ENCODE peak calls at places on chromosome 20, in five cellular contexts. S, N, O, J and Z are unnamed samples. For H3K4me1 and H3K27me3, the result is how much of the 10 kb centered on the place peaks cover.

GRCh38 chr20:47668313-47669156 is 116.7 kb downstream of the SULF2 start:
- DNase-seq in J (no peak), S (no peak), O (no peak), N (no peak), Z (no peak)

GRCh38 chr20:13333793-13334192 is 112.7 kb downstream of the ISM1 start:
- DNase-seq in S (no peak), J (no peak), O (no peak), N (no peak), Z (no peak)

GRCh38 chr20:32494498-32495216 is 90.5 kb downstream of the NOL4L start:
- DNase-seq in J (no peak), N (peak), O (peak), S (no peak), Z (no peak)

GRCh38 chr20:24961384-24962181 is 12.5 kb downstream of the CST7 start:
- DNase-seq in S (no peak), J (no peak), N (no peak), O (no peak), Z (no peak)

GRCh38 chr20:33933469-33933909 is 60.2 kb upstream of the RALY start:
- DNase-seq in S (peak), O (peak), J (peak), N (peak), Z (peak)

GRCh38 chr20:14067631-14068030 is 72.3 kb downstream of the MACROD2 start:
- DNase-seq in O (no peak), J (no peak), N (no peak), S (no peak), Z (no peak)

GRCh38 chr20:31985152-31985551 is 17.2 kb downstream of the XKR7 start:
- DNase-seq in J (no peak), N (no peak), O (no peak), S (no peak), Z (no peak)

GRCh38 chr20:29301624-29302259 is 1955.7 kb upstream of the DEFB115 start:
- DNase-seq in O (no peak), J (no peak), S (no peak), N (peak), Z (no peak)

GRCh38 chr20:50523552-50524167 is 13.5 kb downstream of the PTPN1 start:
- DNase-seq in O (no peak), J (no peak), N (no peak), S (no peak), Z (no peak)

GRCh38 chr20:50527068-50527605 is 17.0 kb downstream of the PTPN1 start:
- DNase-seq in N (no peak), S (no peak), O (peak), J (no peak), Z (no peak)

GRCh38 chr20:50528804-50529351 is 18.7 kb downstream of the PTPN1 start:
- DNase-seq in S (no peak), J (no peak), O (peak), N (no peak), Z (no peak)

GRCh38 chr20:50528129-50528528 is 17.9 kb downstream of the PTPN1 start:
- DNase-seq in O (no peak), S (no peak), J (no peak), N (no peak), Z (no peak)

GRCh38 chr20:50526403-50526989 is 16.3 kb downstream of the PTPN1 start:
- DNase-seq in N (no peak), O (no peak), S (no peak), J (no peak), Z (no peak)
- H3K4me1 ChIP-seq in N (half or more), O (under half), S (half or more), J (under half), Z (half or more)

DNA sequence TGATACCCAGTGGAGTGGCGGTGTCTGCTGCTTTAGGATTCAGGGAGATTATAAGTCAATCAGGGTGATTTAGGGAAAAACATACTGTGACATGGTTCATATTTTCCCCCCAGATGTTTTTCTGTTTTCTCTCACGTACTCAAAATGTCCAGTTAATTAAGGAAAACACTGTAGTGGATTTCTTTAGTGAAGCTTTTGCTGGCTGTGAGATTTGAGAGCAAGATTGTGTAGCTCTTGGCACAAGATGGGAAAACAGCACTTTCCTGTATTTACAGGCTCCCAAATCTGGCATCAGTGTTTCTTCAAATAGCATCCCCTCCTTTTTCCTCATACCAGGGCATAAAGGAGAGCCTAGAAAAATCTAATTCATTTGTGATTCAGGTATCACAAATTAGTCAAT is 69.3 kb downstream of the CTNNBL1 start:
- DNase-seq in S (no peak), J (no peak), O (no peak), N (no peak), Z (no peak)
- H3K27ac ChIP-seq in S (no peak), J (no peak), O (no peak), N (no peak), Z (no peak)

DNA sequence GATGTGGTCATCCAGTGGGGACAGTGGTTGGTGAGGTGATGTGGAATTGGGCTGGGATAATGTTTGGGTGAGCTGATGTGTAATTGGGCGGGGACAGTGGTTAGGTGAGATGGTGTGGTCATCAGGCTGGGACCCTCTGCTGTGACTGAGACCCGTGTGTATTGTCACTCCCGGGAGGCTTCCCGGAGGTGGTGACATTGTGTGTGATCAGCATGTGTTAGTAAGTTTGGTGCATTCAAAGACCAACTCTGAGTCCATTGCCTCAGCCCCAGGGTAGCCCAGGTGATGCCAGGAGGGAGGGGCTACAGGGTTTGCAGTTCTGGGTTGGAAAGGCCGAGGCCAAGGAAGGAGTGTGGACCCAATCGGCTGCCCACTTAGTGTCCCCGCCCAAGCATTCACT is 375.5 kb downstream of the TAF4 start:
- DNase-seq in J (no peak), N (no peak), O (no peak), S (no peak), Z (no peak)
- H3K27me3 ChIP-seq in J (under half), N (under half), O (under half), S (under half), Z (under half)

GRCh38 chr20:4979841-4980410 is 21.4 kb downstream of the SLC23A2 start:
- DNase-seq in S (no peak), J (no peak), O (no peak), N (no peak), Z (no peak)
- H3K4me1 ChIP-seq in S (under half), J (under half), O (under half), N (under half), Z (under half)

DNA sequence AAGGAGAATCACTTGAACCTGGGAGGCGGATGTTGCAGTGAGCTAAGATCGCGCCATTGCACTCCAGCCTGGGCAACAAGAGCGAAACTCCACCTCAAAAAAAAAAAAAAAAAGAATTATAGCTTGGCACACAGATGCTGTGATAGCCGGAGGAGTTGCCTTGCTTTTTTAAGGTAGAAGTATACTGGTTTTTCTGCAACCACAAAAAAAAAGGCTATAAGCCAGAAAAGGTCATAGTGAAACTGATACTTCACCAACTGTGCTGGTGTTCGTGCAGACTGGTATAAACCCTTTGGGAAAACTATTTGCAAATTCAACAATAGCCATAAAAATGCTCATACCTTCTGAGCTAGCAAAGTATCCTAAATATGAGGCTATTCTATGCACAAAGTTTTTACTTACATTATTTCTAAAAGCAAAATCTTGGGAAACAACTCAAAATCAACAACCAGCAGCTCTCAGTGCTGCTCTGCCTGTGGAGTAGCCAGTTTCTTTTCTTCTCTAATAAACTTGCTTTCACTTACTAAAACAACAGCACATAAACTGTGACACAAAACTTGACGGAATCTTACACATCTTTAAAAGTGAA is 44.0 kb downstream of the B4GALT5 start:
- DNase-seq in N (no peak), S (no peak), O (no peak), J (no peak), Z (peak)
- H3K27ac ChIP-seq in N (no peak), S (peak), O (no peak), J (no peak), Z (peak)

GRCh38 chr20:40807771-40808170 is 118.7 kb upstream of the MAFB start:
- DNase-seq in S (no peak), J (no peak), N (no peak), O (no peak), Z (no peak)

GRCh38 chr20:40807094-40807623 is 118.1 kb upstream of the MAFB start:
- DNase-seq in S (no peak), O (no peak), J (no peak), N (no peak), Z (no peak)

GRCh38 chr20:40805592-40805991 is 116.6 kb upstream of the MAFB start:
- DNase-seq in O (no peak), S (no peak), J (no peak), N (no peak), Z (no peak)

GRCh38 chr20:40802886-40803285 is 113.8 kb upstream of the MAFB start:
- DNase-seq in O (no peak), N (no peak), S (no peak), J (no peak), Z (no peak)

DNA sequence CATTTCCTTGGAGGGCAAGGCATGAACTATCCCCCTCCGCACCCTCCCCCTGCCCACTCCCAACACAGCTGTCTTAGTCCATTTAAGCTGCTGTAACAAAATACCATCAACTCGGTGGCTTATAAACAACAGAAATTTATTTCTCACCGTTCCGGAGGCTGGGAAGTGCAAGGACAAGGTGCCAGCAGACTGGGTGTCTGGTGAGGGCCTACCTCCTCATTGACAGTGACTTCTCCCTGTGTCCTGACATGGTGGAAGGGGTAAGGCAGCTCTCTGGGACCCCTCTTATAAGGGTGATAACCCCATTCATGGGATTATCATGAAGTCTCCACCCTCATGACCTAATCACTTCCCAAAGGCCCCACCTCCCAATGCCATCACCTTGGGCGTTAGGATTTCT is 114.3 kb upstream of the MAFB start:
- DNase-seq in J (no peak), S (no peak), O (no peak), N (no peak), Z (no peak)
- H3K27me3 ChIP-seq in J (under half), S (under half), O (under half), N (under half), Z (under half)

GRCh38 chr20:62044671-62045070 is 21.0 kb downstream of the TAF4 start:
- DNase-seq in S (no peak), N (no peak), J (no peak), O (no peak), Z (no peak)

GRCh38 chr20:62045529-62046277 is 20.0 kb downstream of the TAF4 start:
- DNase-seq in J (no peak), S (no peak), N (no peak), O (no peak), Z (no peak)

GRCh38 chr20:62045118-62045517 is 20.6 kb downstream of the TAF4 start:
- DNase-seq in J (no peak), S (no peak), O (no peak), N (no peak), Z (no peak)

GRCh38 chr20:62047666-62048345 is 17.9 kb downstream of the TAF4 start:
- DNase-seq in O (peak), J (no peak), N (no peak), S (no peak), Z (no peak)

DNA sequence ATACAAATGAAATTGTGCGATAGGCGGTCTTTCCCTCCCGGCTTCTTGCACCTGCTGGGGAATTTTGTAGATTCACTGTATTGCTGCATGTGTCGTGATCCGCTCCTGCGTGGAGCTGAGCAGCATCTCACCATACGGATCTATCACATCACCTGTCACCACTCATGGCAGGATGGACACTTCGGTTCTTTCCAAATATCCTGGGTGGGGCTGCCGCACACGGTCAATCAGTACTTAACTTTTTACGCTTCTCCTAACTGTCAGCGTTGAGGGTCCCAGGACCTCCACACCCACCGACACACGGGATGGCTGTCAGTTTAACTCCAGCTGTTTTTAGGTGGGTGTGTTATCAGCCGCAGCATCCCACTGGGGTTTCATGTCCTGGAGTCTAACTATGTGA is 19.2 kb downstream of the TAF4 start:
- DNase-seq in N (no peak), S (no peak), O (no peak), J (no peak), Z (no peak)
- H3K4me1 ChIP-seq in N (under half), S (under half), O (under half), J (under half), Z (under half)

GRCh38 chr20:44745560-44746366 is at the start of gene KCNK15:
- DNase-seq in O (peak), N (peak), J (no peak), S (no peak), Z (peak)
- H3K27ac ChIP-seq in O (no peak), N (no peak), J (no peak), S (no peak), Z (no peak)

DNA sequence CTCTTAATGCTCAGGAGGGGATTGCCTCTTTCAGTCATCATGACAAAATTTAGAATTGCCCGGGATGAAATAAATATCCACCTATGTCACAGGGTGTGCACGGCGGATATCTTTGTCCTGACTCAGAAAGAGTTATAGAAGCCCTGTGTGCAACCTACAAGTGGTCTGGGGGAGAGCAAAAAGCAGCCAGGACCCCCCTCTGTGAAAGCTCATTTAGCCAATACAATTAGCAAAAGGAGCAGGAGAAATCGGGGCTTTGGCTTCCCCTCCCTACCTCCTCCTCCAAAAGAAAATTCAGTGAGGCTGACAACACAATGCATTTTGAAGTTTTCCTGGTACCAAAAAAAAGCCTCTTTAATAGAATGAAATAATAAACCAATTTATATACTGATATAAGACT is 21.8 kb downstream of the FOXA2 start:
- DNase-seq in J (no peak), N (no peak), S (no peak), O (no peak), Z (no peak)
- H3K27me3 ChIP-seq in J (half or more), N (under half), S (under half), O (half or more), Z (under half)